ENCODE peak calls at places on chromosomes 7 and 10, in eight cellular contexts. Z is CD8-positive, alpha-beta memory T cell; T is CD8-positive, alpha-beta T cell; P is OCI-LY7; G is cardiac muscle cell; J is NT2/D1; D is endothelial cell of umbilical vein; L is AG04450. V is an unnamed sample.

GRCh38 chr7:34064511-34065158 is 159.3 kb downstream of the BMPER start:
- DNase-seq in Z (no peak), T (no peak), P (no peak), G (peak; percentile 57), J (no peak), D (no peak), L (no peak), V (no peak)

GRCh38 chr10:114323023-114323422 is 81.3 kb downstream of the AFAP1L2 start:
- DNase-seq in Z (no peak), T (no peak), P (no peak), G (peak; percentile 25), J (no peak), D (no peak), L (no peak), V (no peak)

GRCh38 chr7:155300641-155301452 is 3.2 kb downstream of the INSIG1 start:
- DNase-seq in Z (no peak), T (no peak), P (no peak), G (no peak), J (no peak), D (no peak), L (no peak), V (no peak)

GRCh38 chr7:12670071-12670729 is 17.2 kb upstream of the ARL4A start:
- DNase-seq in Z (no peak), T (no peak), P (no peak), G (peak; percentile 45), J (no peak), D (no peak), L (peak; percentile 89), V (no peak)

GRCh38 chr7:98418271-98418635 is 17.4 kb upstream of the BAIAP2L1 start:
- DNase-seq in Z (no peak), T (no peak), P (no peak), G (peak; percentile 19), J (no peak), D (no peak), L (no peak), V (no peak)

GRCh38 chr7:12431886-12432285 is 28.2 kb upstream of the VWDE start:
- DNase-seq in Z (no peak), T (no peak), P (no peak), G (no peak), J (no peak), D (peak; percentile 51), L (no peak), V (no peak)

GRCh38 chr10:131946321-131946751 is 35.4 kb downstream of the BNIP3 start:
- DNase-seq in Z (no peak), T (no peak), P (no peak), G (peak; percentile 87), J (no peak), D (peak; percentile 89), L (peak; percentile 74), V (no peak)

GRCh38 chr7:144384555-144385245 is 18.8 kb downstream of the NOBOX start:
- DNase-seq in Z (no peak), T (no peak), P (no peak), G (peak; percentile 55), J (no peak), D (no peak), L (no peak), V (no peak)

GRCh38 chr7:35255909-35256876 is 2.3 kb upstream of the TBX20 start:
- DNase-seq in Z (no peak), T (no peak), P (peak; percentile 13), G (peak; percentile 58), J (no peak), D (no peak), L (no peak), V (no peak)

GRCh38 chr7:35258891-35259537 is 5.1 kb upstream of the TBX20 start:
- DNase-seq in Z (no peak), T (no peak), P (no peak), G (peak; percentile 30), J (no peak), D (no peak), L (no peak), V (no peak)

GRCh38 chr7:35259555-35259954 is 5.7 kb upstream of the TBX20 start:
- DNase-seq in Z (no peak), T (no peak), P (no peak), G (peak; percentile 50), J (no peak), D (no peak), L (no peak), V (no peak)

GRCh38 chr7:35258125-35258890 is 4.4 kb upstream of the TBX20 start:
- DNase-seq in Z (no peak), T (no peak), P (no peak), G (peak; percentile 77), J (no peak), D (no peak), L (no peak), V (no peak)

DNA sequence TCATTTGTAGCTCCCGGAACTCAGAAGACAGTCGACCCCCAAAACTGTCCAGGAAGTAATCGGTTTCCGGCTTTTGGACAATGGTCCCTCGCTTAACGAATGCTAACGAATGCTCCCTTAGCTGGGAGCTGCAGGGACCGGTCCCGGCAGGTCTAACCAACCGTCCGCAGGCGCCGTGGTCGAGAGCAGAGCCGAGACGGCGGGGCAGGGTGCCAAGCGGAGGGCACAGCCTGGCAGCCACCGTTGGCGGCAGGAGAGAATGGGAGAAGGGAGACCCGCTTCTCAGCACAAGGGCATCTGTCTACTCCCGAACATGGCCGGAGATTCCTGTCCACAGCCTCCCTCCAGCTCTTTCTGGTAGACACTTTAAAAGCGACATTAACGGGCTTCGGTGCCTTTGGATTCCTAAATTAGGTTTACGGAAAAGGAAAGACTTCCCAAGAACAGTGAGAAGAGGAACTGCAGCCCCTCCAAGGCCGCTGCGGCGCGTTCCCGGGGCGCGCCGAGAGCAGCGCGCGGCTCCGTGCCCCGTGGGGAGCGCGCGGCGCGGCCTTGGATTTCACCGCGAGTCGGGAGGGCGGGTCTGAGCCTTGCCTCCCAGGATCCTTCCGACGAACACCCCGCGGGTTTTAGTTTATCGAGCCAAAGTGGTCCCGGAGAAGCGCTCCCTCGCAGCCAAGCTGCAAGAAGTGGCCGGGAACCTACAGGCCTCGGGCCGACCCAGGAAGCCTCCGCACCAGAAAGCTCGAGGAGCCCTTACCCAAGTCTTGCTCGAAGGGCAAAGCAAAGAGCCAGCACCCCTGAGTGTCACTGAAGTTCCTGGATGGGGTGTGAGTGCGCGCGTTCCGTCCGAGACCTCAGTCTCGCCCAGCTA is 3.6 kb upstream of the TBX20 start:
- DNase-seq in Z (no peak), T (no peak), P (no peak), G (peak; percentile 72), J (no peak), D (no peak), L (no peak), V (no peak)
- H3K9me3 ChIP-seq in Z (no peaks in the 10 kb centered on the region), T (no peaks in the 10 kb centered on the region), P (no peaks in the 10 kb centered on the region), G (no peaks in the 10 kb centered on the region), J (no peaks in the 10 kb centered on the region), D (no peaks in the 10 kb centered on the region), L (peaks cover 37% of the 10 kb centered on the region), V (peaks cover 3% of the 10 kb centered on the region)

GRCh38 chr10:89624020-89624419 is 21.0 kb downstream of the PANK1 start:
- DNase-seq in Z (no peak), T (no peak), P (no peak), G (no peak), J (no peak), D (no peak), L (no peak), V (no peak)
- H3K9me3 ChIP-seq in Z (peaks cover 6% of the 10 kb centered on the region), T (no peaks in the 10 kb centered on the region), P (peaks cover 12% of the 10 kb centered on the region), G (no peaks in the 10 kb centered on the region), J (peaks cover 34% of the 10 kb centered on the region), D (no peaks in the 10 kb centered on the region), L (peaks cover 11% of the 10 kb centered on the region), V (no peaks in the 10 kb centered on the region)

DNA sequence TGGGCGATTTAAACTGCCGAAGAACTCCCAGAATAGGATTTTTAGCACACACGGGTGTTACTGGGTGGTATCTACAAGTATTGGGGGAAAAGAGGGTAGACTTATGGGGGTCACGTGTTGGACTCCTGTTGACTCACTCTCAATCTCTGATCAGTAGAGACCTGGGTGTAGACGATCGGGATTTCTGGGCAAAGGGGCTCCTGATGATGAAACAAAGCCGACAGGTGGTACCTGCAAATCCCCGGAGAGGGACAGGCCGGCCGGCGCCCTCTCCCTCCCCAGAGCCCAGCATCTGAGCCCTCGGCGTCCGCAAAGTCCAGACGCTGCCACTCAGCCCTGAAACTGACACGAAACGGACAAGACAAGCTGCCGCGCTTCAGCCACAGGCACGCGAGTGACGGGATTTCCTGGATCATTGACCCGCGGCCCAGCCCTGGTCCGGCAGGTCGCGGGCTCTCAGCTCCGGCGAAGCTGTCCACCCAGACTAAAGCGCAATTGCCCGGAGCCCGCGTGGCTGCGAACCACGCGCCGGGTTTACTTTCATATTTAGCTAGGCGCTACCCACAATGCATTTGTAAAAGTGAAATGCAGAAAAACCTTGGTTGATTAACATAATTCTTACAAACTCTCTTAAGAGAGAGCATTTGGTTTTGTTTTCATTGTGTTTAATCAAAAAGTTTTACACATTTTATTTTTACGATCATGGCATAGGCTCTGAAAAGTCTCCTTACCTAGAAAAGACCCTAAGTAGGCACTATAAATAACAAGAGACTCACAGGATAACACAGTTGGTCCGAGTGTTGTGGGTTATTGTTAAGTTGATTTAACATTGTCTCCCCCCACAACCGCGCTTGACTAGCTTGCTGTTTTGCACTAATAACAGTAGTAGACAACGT is 56.9 kb upstream of the EZH2 start:
- DNase-seq in Z (peak; percentile 80), T (peak; percentile 66), P (peak; percentile 87), G (peak; percentile 89), J (no peak), D (peak; percentile 90), L (peak; percentile 77), V (peak; percentile 58)
- H3K9me3 ChIP-seq in Z (no peaks in the 10 kb centered on the region), T (no peaks in the 10 kb centered on the region), P (no peaks in the 10 kb centered on the region), G (no peaks in the 10 kb centered on the region), J (no peaks in the 10 kb centered on the region), D (no peaks in the 10 kb centered on the region), L (no peaks in the 10 kb centered on the region), V (no peaks in the 10 kb centered on the region)

GRCh38 chr7:57403601-57404342 is 46.2 kb upstream of the ZNF716 start:
- DNase-seq in Z (no peak), T (no peak), P (no peak), G (no peak), J (no peak), D (no peak), L (no peak), V (no peak)

GRCh38 chr7:57404967-57405421 is 45.0 kb upstream of the ZNF716 start:
- DNase-seq in Z (no peak), T (no peak), P (no peak), G (no peak), J (no peak), D (no peak), L (no peak), V (no peak)

GRCh38 chr7:57407125-57407524 is 42.9 kb upstream of the ZNF716 start:
- DNase-seq in Z (no peak), T (no peak), P (no peak), G (no peak), J (no peak), D (no peak), L (no peak), V (no peak)

GRCh38 chr7:57400531-57401155 is 49.3 kb upstream of the ZNF716 start:
- DNase-seq in Z (no peak), T (no peak), P (no peak), G (no peak), J (no peak), D (no peak), L (no peak), V (no peak)

DNA sequence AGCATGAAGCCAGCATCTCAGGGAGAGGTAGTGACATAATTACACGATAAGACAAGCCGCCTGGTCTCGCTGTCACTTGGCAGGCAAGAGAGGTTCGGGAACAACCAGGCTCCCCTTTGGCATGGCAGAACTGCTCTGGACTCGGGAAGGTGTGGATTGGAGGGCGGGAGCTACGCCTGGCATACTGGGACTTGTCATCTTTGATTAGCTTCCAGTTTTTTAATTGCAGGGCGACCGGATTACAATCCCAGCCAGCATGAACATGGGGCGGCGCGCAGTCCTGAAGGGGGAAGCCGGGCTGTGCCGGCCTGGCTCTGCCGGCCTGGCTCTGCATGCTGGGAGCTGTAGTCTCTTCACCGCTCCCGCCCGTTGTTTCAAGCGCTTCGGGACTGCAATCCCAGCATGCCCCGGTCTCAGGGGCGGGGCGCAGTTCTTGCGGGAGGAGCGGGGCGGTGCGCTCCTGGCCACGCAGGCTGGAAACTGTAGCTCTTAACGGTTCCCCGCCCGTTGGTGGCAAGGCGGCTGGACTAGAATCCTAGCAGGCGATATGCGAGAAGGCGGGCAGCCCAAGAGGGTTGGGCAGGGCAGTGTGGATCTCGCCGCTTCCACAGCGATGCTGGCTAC is 45.5 kb upstream of the ZNF716 start:
- DNase-seq in Z (no peak), T (no peak), P (no peak), G (no peak), J (no peak), D (no peak), L (no peak), V (no peak)
- H3K9me3 ChIP-seq in Z (no peaks in the 10 kb centered on the region), T (no peaks in the 10 kb centered on the region), P (no peaks in the 10 kb centered on the region), G (no peaks in the 10 kb centered on the region), J (no peaks in the 10 kb centered on the region), D (peaks cover 2% of the 10 kb centered on the region), L (peaks cover 44% of the 10 kb centered on the region), V (no peaks in the 10 kb centered on the region)

V was measured in T-helper 17 cell.